ENCODE peak calls at places on chromosomes 6 and 20, in ten cellular contexts. E is mesendoderm, H is IMR-90, L is HCT116, R is fibroblast of lung, W is colonic mucosa, B is neural progenitor cell, N is endodermal cell, I is NT2/D1, T is neuronal stem cell. V is an unnamed sample.

GRCh38 chr6:25050356-25050755 is 114.6 kb upstream of the RIPOR2 start:
- DNase-seq in B (no peak), R (peak; percentile 91), E (no peak), T (no peak), H (peak; percentile 94), N (no peak), I (no peak), L (no peak), W (no peak), V (peak; percentile 73)

GRCh38 chr6:169236988-169237387 is 16.7 kb downstream of the THBS2 start:
- DNase-seq in H (no peak), R (no peak), I (no peak), T (no peak), E (no peak), B (no peak), L (no peak), W (no peak), N (no peak), V (no peak)

GRCh38 chr20:34921436-34921835 is 34.2 kb downstream of the GSS start:
- DNase-seq in I (no peak), R (no peak), T (no peak), N (no peak), E (no peak), W (no peak), H (no peak), L (no peak), B (no peak), V (no peak)

GRCh38 chr6:110786271-110786670 is 29.0 kb downstream of the CDK19 start:
- DNase-seq in T (no peak), H (no peak), L (no peak), I (no peak), E (no peak), W (no peak), R (no peak), N (no peak), B (no peak), V (no peak)

GRCh38 chr6:121670511-121670910 is 235.1 kb downstream of the GJA1 start:
- DNase-seq in I (no peak), N (no peak), B (no peak), R (peak; percentile 62), W (no peak), L (no peak), H (peak; percentile 82), T (no peak), E (no peak), V (no peak)

GRCh38 chr20:62511915-62512610 is 36.3 kb upstream of the GATA5 start:
- DNase-seq in W (no peak), B (no peak), E (no peak), N (no peak), I (no peak), H (no peak), T (no peak), R (no peak), L (no peak), V (no peak)

GRCh38 chr6:35727206-35727934 is 9.5 kb upstream of the ARMC12 start:
- DNase-seq in I (no peak), L (no peak), W (peak; percentile 90), E (peak; percentile 85), R (peak; percentile 73), H (peak; percentile 60), T (no peak), N (peak; percentile 89), B (peak; percentile 81), V (no peak)

GRCh38 chr6:108163644-108164536 is 1.9 kb upstream of the NR2E1 start:
- DNase-seq in R (no peak), I (no peak), L (no peak), N (peak; percentile 61), W (no peak), T (no peak), B (peak; percentile 39), H (no peak), E (no peak), V (no peak)

GRCh38 chr6:119284861-119285521 is 64.6 kb downstream of the MAN1A1 start:
- DNase-seq in H (no peak), B (peak; percentile 45), E (peak; percentile 82), T (no peak), W (no peak), N (peak; percentile 81), I (peak; percentile 20), R (no peak), L (no peak), V (peak; percentile 42)

GRCh38 chr20:54103762-54104600 is 33.6 kb upstream of the BCAS1 start:
- DNase-seq in E (no peak), W (no peak), L (no peak), B (no peak), H (no peak), I (no peak), T (no peak), N (no peak), R (no peak), V (no peak)

GRCh38 chr6:98566126-98566525 is 268.2 kb upstream of the POU3F2 start:
- DNase-seq in H (no peak), L (no peak), B (no peak), R (no peak), E (no peak), W (no peak), N (no peak), T (no peak), I (no peak), V (no peak)

GRCh38 chr6:17381429-17382147 is 11.8 kb upstream of the CAP2 start:
- DNase-seq in E (no peak), N (no peak), B (no peak), I (no peak), H (peak; percentile 83), R (peak; percentile 85), W (no peak), L (no peak), T (no peak), V (no peak)
- H3K4me3 ChIP-seq in E (no peak overlapping the region), N (no peak overlapping the region), B (no peak overlapping the region), I (no peak overlapping the region), H (no peak overlapping the region), R (no peak overlapping the region), W (no peak overlapping the region), L (no peak overlapping the region), T (no peak overlapping the region), V (no peak overlapping the region)

GRCh38 chr6:53461682-53462081 is 83.2 kb downstream of the GCLC start:
- DNase-seq in I (no peak), R (no peak), H (no peak), W (peak; percentile 25), E (no peak), L (no peak), B (peak; percentile 20), N (no peak), T (no peak), V (no peak)

GRCh38 chr6:53465732-53466131 is 79.2 kb downstream of the GCLC start:
- DNase-seq in T (no peak), R (no peak), I (no peak), N (no peak), W (no peak), E (peak; percentile 13), H (peak; percentile 23), L (no peak), B (no peak), V (no peak)

GRCh38 chr6:53464942-53465460 is 79.9 kb downstream of the GCLC start:
- DNase-seq in I (no peak), L (no peak), H (peak; percentile 10), N (no peak), B (no peak), T (no peak), R (no peak), E (no peak), W (no peak), V (no peak)

GRCh38 chr6:53466257-53466656 is 78.6 kb downstream of the GCLC start:
- DNase-seq in R (peak; percentile 25), H (peak; percentile 23), W (no peak), E (no peak), T (no peak), B (no peak), N (no peak), L (no peak), I (no peak), V (no peak)

GRCh38 chr6:53464483-53464882 is 80.4 kb downstream of the GCLC start:
- DNase-seq in E (no peak), H (no peak), I (no peak), W (no peak), L (no peak), T (no peak), N (no peak), R (no peak), B (no peak), V (no peak)
- H3K9ac ChIP-seq in E (no peak overlapping the region), H (no peak overlapping the region), I (no peak overlapping the region), W (no peak overlapping the region), L (no peak overlapping the region), T (no peak overlapping the region), N (no peak overlapping the region), R (no peak overlapping the region), B (no peak overlapping the region), V (no peak overlapping the region)

GRCh38 chr20:46900826-46901225 is 6.2 kb downstream of the EYA2 start:
- DNase-seq in I (no peak), N (peak; percentile 34), B (no peak), W (no peak), L (no peak), T (no peak), E (no peak), R (no peak), H (no peak), V (no peak)

GRCh38 chr20:46898433-46898832 is 3.8 kb downstream of the EYA2 start:
- DNase-seq in R (no peak), N (peak; percentile 59), T (no peak), B (peak; percentile 32), L (no peak), H (no peak), I (no peak), W (no peak), E (peak; percentile 58), V (no peak)

GRCh38 chr20:46899619-46900018 is 5.0 kb downstream of the EYA2 start:
- DNase-seq in W (no peak), E (no peak), N (no peak), I (no peak), B (no peak), L (no peak), R (no peak), H (no peak), T (no peak), V (no peak)

GRCh38 chr20:46901638-46902037 is 7.0 kb downstream of the EYA2 start:
- DNase-seq in L (no peak), W (no peak), H (no peak), I (no peak), R (no peak), T (no peak), B (no peak), E (no peak), N (no peak), V (no peak)

GRCh38 chr20:46900068-46900467 is 5.4 kb downstream of the EYA2 start:
- DNase-seq in B (no peak), N (no peak), E (no peak), H (no peak), T (no peak), R (no peak), L (no peak), W (no peak), I (no peak), V (no peak)
- H3K4me3 ChIP-seq in B (no peak overlapping the region), N (no peak overlapping the region), E (no peak overlapping the region), H (no peak overlapping the region), T (no peak overlapping the region), R (no peak overlapping the region), L (no peak overlapping the region), W (no peak overlapping the region), I (no peak overlapping the region), V (no peak overlapping the region)

DNA sequence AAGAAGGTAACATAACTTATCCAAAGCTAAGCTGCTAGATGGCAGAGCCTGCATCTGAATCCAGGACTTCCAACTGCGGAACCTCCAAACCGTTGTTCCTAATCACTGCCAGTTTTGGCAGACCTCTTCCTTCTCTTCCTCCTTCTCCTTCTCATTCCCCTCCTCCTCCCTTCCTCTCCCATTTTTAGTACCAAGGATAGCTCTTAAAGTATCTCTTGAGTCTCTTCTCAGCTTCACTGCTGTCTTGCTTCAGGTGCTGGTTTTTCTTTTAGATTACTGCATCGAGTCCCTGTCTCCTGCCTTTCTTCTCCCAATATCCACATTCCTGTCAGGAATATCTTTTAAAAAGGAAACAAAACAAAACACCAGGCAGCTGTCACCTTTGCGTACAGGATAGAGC is 77.1 kb downstream of the CDYL start:
- DNase-seq in R (no peak), T (no peak), W (no peak), I (no peak), H (no peak), B (no peak), L (no peak), N (no peak), E (peak; percentile 39), V (no peak)
- H3K9ac ChIP-seq in R (no peak overlapping the region), T (no peak overlapping the region), W (no peak overlapping the region), I (no peak overlapping the region), H (no peak overlapping the region), B (no peak overlapping the region), L (no peak overlapping the region), N (no peak overlapping the region), E (no peak overlapping the region), V (no peak overlapping the region)

V was measured in DND-41.